ENCODE peak calls at places on chromosomes 16 and 17, in five cellular contexts. One of them, this sample, is unnamed.

GRCh38 chr17:57555636-57556175 is 189.4 kb downstream of the CCDC182 start:
- DNase-seq in brain microvascular endothelial cell: no peak
- DNase-seq in left lung: no peak
- DNase-seq in heart left ventricle: no peak
- DNase-seq in lung: no peak
- DNase-seq in this sample: no peak

GRCh38 chr17:74737299-74738050 is 419 bp downstream of the RAB37 start:
- DNase-seq in brain microvascular endothelial cell: no peak
- DNase-seq in left lung: no peak
- DNase-seq in heart left ventricle: no peak
- DNase-seq in lung: no peak
- DNase-seq in this sample: no peak

GRCh38 chr17:63151981-63152523 is 186.0 kb downstream of the TANC2 start:
- DNase-seq in brain microvascular endothelial cell: no peak
- DNase-seq in left lung: no peak
- DNase-seq in heart left ventricle: no peak
- DNase-seq in lung: no peak
- DNase-seq in this sample: peak

GRCh38 chr17:3754458-3755334 is 31.0 kb downstream of the HASPIN start:
- DNase-seq in brain microvascular endothelial cell: no peak
- DNase-seq in left lung: peak
- DNase-seq in heart left ventricle: no peak
- DNase-seq in lung: peak
- DNase-seq in this sample: no peak

GRCh38 chr17:48628641-48629410 is 2.7 kb upstream of the HOXB9 start:
- DNase-seq in brain microvascular endothelial cell: no peak
- DNase-seq in left lung: no peak
- DNase-seq in heart left ventricle: no peak
- DNase-seq in lung: no peak
- DNase-seq in this sample: no peak

GRCh38 chr17:2977157-2977556 is 86.2 kb downstream of the OR1D5 start:
- DNase-seq in brain microvascular endothelial cell: no peak
- DNase-seq in left lung: no peak
- DNase-seq in heart left ventricle: no peak
- DNase-seq in lung: no peak
- DNase-seq in this sample: peak

GRCh38 chr17:18182978-18183333 is 672 bp upstream of the ALKBH5 start:
- DNase-seq in brain microvascular endothelial cell: no peak
- DNase-seq in left lung: peak
- DNase-seq in heart left ventricle: peak
- DNase-seq in lung: peak
- DNase-seq in this sample: no peak

GRCh38 chr16:87076950-87077749 is 240.0 kb downstream of the C16orf95 start:
- DNase-seq in brain microvascular endothelial cell: peak
- DNase-seq in left lung: no peak
- DNase-seq in heart left ventricle: peak
- DNase-seq in lung: peak
- DNase-seq in this sample: peak

GRCh38 chr17:62869885-62870580 is 61.9 kb upstream of the MARCHF10 start:
- DNase-seq in brain microvascular endothelial cell: peak
- DNase-seq in left lung: no peak
- DNase-seq in heart left ventricle: no peak
- DNase-seq in lung: no peak
- DNase-seq in this sample: peak

GRCh38 chr17:82297804-82298537 is 19.4 kb downstream of the CD7 start:
- DNase-seq in brain microvascular endothelial cell: peak
- DNase-seq in left lung: peak
- DNase-seq in heart left ventricle: peak
- DNase-seq in lung: peak
- DNase-seq in this sample: peak

GRCh38 chr16:75385507-75386152 is 47.7 kb downstream of the CFDP1 start:
- DNase-seq in brain microvascular endothelial cell: peak
- DNase-seq in left lung: no peak
- DNase-seq in heart left ventricle: no peak
- DNase-seq in lung: no peak
- DNase-seq in this sample: peak

GRCh38 chr16:58020628-58021521 is 4.7 kb upstream of the MMP15 start:
- DNase-seq in brain microvascular endothelial cell: peak
- DNase-seq in left lung: peak
- DNase-seq in heart left ventricle: peak
- DNase-seq in lung: peak
- DNase-seq in this sample: peak

GRCh38 chr16:50251375-50252081 is 14.8 kb upstream of the ADCY7 start:
- DNase-seq in brain microvascular endothelial cell: peak
- DNase-seq in left lung: peak
- DNase-seq in heart left ventricle: no peak
- DNase-seq in lung: peak
- DNase-seq in this sample: peak

GRCh38 chr17:38875477-38876080 is 5.7 kb downstream of the LASP1 start:
- DNase-seq in brain microvascular endothelial cell: no peak
- DNase-seq in left lung: no peak
- DNase-seq in heart left ventricle: no peak
- DNase-seq in lung: no peak
- DNase-seq in this sample: no peak

GRCh38 chr17:21351366-21352065 is 24.6 kb upstream of the KCNJ12 start:
- DNase-seq in brain microvascular endothelial cell: no peak
- DNase-seq in left lung: peak
- DNase-seq in heart left ventricle: no peak
- DNase-seq in lung: no peak
- DNase-seq in this sample: no peak

GRCh38 chr16:72093448-72094265 is at the start of the genes DHX38 and TXNL4B:
- DNase-seq in brain microvascular endothelial cell: peak
- DNase-seq in left lung: peak
- DNase-seq in heart left ventricle: peak
- DNase-seq in lung: peak
- DNase-seq in this sample: peak

GRCh38 chr16:72098936-72099335 is 5.3 kb downstream of the DHX38 start:
- DNase-seq in brain microvascular endothelial cell: no peak
- DNase-seq in left lung: no peak
- DNase-seq in heart left ventricle: no peak
- DNase-seq in lung: no peak
- DNase-seq in this sample: no peak

GRCh38 chr16:72094266-72094610 is 591 bp downstream of the DHX38 start:
- DNase-seq in brain microvascular endothelial cell: no peak
- DNase-seq in left lung: no peak
- DNase-seq in heart left ventricle: no peak
- DNase-seq in lung: no peak
- DNase-seq in this sample: no peak

GRCh38 chr16:72091217-72091616 is 2.2 kb downstream of the TXNL4B start:
- DNase-seq in brain microvascular endothelial cell: no peak
- DNase-seq in left lung: no peak
- DNase-seq in heart left ventricle: no peak
- DNase-seq in lung: no peak
- DNase-seq in this sample: no peak

GRCh38 chr16:72092832-72093447 is 480 bp downstream of the TXNL4B start:
- DNase-seq in brain microvascular endothelial cell: peak
- DNase-seq in left lung: no peak
- DNase-seq in heart left ventricle: no peak
- DNase-seq in lung: no peak
- DNase-seq in this sample: peak
- H3K4me3 ChIP-seq in brain microvascular endothelial cell: peak
- H3K4me3 ChIP-seq in left lung: peak
- H3K4me3 ChIP-seq in heart left ventricle: peak
- H3K4me3 ChIP-seq in lung: peak
- H3K4me3 ChIP-seq in this sample: peak

GRCh38 chr16:31073073-31073822 is 792 bp downstream of the ZNF668 start:
- DNase-seq in brain microvascular endothelial cell: peak
- DNase-seq in left lung: peak
- DNase-seq in heart left ventricle: peak
- DNase-seq in lung: peak
- DNase-seq in this sample: peak

GRCh38 chr16:31076319-31076718 is 2.1 kb downstream of the ZNF646 start:
- DNase-seq in brain microvascular endothelial cell: no peak
- DNase-seq in left lung: no peak
- DNase-seq in heart left ventricle: no peak
- DNase-seq in lung: no peak
- DNase-seq in this sample: no peak

GRCh38 chr16:31074073-31074813 is at the start of the genes ZNF646 and ZNF668:
- DNase-seq in brain microvascular endothelial cell: peak
- DNase-seq in left lung: peak
- DNase-seq in heart left ventricle: peak
- DNase-seq in lung: peak
- DNase-seq in this sample: peak

GRCh38 chr16:31073823-31074072 is 292 bp downstream of the ZNF668 start:
- DNase-seq in brain microvascular endothelial cell: no peak
- DNase-seq in left lung: no peak
- DNase-seq in heart left ventricle: no peak
- DNase-seq in lung: no peak
- DNase-seq in this sample: no peak

DNA sequence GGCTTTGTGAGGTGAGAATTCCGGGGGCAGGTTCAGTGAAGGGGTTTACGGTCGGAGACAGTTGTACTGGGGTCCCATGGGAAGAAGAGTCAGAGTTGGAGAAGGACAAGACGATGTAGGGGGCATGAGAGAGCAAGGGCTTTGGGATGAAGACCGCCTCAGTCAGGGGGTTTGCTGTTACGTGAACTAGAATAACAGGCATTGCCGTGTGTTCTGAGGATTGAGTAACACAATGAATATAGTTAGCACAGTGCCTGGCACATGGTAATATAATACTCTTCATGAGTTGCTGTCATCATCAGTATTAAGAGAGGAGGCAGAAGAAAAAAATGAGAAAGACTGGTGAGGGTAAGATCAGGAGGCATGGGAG is 577 bp downstream of the ZNF646 start:
- DNase-seq in brain microvascular endothelial cell: no peak
- DNase-seq in left lung: no peak
- DNase-seq in heart left ventricle: no peak
- DNase-seq in lung: no peak
- DNase-seq in this sample: peak
- TF ChIP-seq CTCF in brain microvascular endothelial cell: peak
- TF ChIP-seq CTCF in left lung: no peak
- TF ChIP-seq CTCF in heart left ventricle: no peak
- TF ChIP-seq CTCF in lung: no peak
- TF ChIP-seq CTCF in this sample: no peak

GRCh38 chr17:12667299-12667958 is 1.7 kb downstream of the MYOCD start:
- DNase-seq in brain microvascular endothelial cell: peak
- DNase-seq in left lung: no peak
- DNase-seq in heart left ventricle: peak
- DNase-seq in lung: no peak
- DNase-seq in this sample: peak

GRCh38 chr17:12666718-12667117 is 1.0 kb downstream of the MYOCD start:
- DNase-seq in brain microvascular endothelial cell: no peak
- DNase-seq in left lung: no peak
- DNase-seq in heart left ventricle: no peak
- DNase-seq in lung: no peak
- DNase-seq in this sample: no peak

GRCh38 chr17:12664894-12665262 is 812 bp upstream of the MYOCD start:
- DNase-seq in brain microvascular endothelial cell: no peak
- DNase-seq in left lung: no peak
- DNase-seq in heart left ventricle: no peak
- DNase-seq in lung: no peak
- DNase-seq in this sample: no peak

GRCh38 chr17:12664252-12664651 is 1.4 kb upstream of the MYOCD start:
- DNase-seq in brain microvascular endothelial cell: no peak
- DNase-seq in left lung: no peak
- DNase-seq in heart left ventricle: no peak
- DNase-seq in lung: no peak
- DNase-seq in this sample: no peak

GRCh38 chr17:12665263-12666210 is at the start of gene MYOCD:
- DNase-seq in brain microvascular endothelial cell: peak
- DNase-seq in left lung: peak
- DNase-seq in heart left ventricle: peak
- DNase-seq in lung: no peak
- DNase-seq in this sample: no peak
- H3K4me3 ChIP-seq in brain microvascular endothelial cell: peak
- H3K4me3 ChIP-seq in left lung: peak
- H3K4me3 ChIP-seq in heart left ventricle: peak
- H3K4me3 ChIP-seq in lung: no peak
- H3K4me3 ChIP-seq in this sample: peak

GRCh38 chr17:19336938-19337711 is 25.4 kb downstream of the B9D1 start:
- DNase-seq in brain microvascular endothelial cell: peak
- DNase-seq in left lung: no peak
- DNase-seq in heart left ventricle: no peak
- DNase-seq in lung: no peak
- DNase-seq in this sample: no peak
- TF ChIP-seq CTCF in brain microvascular endothelial cell: peak
- TF ChIP-seq CTCF in left lung: no peak
- TF ChIP-seq CTCF in heart left ventricle: no peak
- TF ChIP-seq CTCF in lung: no peak
- TF ChIP-seq CTCF in this sample: no peak

GRCh38 chr16:55812951-55813350 is 19.9 kb downstream of the CES1 start:
- DNase-seq in brain microvascular endothelial cell: no peak
- DNase-seq in left lung: no peak
- DNase-seq in heart left ventricle: no peak
- DNase-seq in lung: no peak
- DNase-seq in this sample: no peak
- H3K4me3 ChIP-seq in brain microvascular endothelial cell: no peak
- H3K4me3 ChIP-seq in left lung: no peak
- H3K4me3 ChIP-seq in heart left ventricle: no peak
- H3K4me3 ChIP-seq in lung: no peak
- H3K4me3 ChIP-seq in this sample: no peak

GRCh38 chr17:34788696-34789095 is 172.6 kb downstream of the CCT6B start:
- DNase-seq in brain microvascular endothelial cell: no peak
- DNase-seq in left lung: no peak
- DNase-seq in heart left ventricle: no peak
- DNase-seq in lung: no peak
- DNase-seq in this sample: no peak
- TF ChIP-seq CTCF in brain microvascular endothelial cell: no peak
- TF ChIP-seq CTCF in left lung: no peak
- TF ChIP-seq CTCF in heart left ventricle: no peak
- TF ChIP-seq CTCF in lung: no peak
- TF ChIP-seq CTCF in this sample: no peak

This sample was measured in cardiac fibroblast.